ENCODE peak calls at places on chromosomes 3 and 15, in seven cellular contexts. X, Q, T, O, A, G and M are unnamed samples.

GRCh38 chr15:39869251-39869650 is 50.8 kb downstream of the GPR176 start:
- DNase-seq in Q (no peak), X (no peak), G (no peak), O (no peak), A (no peak), T (no peak), M (peak)

GRCh38 chr3:81416812-81417211 is 344.6 kb downstream of the GBE1 start:
- DNase-seq in A (no peak), O (no peak), G (no peak), T (no peak), Q (no peak), X (no peak), M (no peak)

GRCh38 chr3:59816312-59816711 is 766.5 kb upstream of the CFAP20DC start:
- DNase-seq in Q (no peak), T (no peak), O (no peak), X (no peak), G (no peak), A (no peak), M (no peak)

GRCh38 chr3:17740703-17741102 is 1.7 kb downstream of the TBC1D5 start:
- DNase-seq in T (no peak), G (no peak), X (peak), Q (peak), A (no peak), O (no peak), M (no peak)

GRCh38 chr3:135874035-135874434 is 91.5 kb upstream of the PPP2R3A start:
- DNase-seq in T (no peak), X (no peak), G (no peak), A (no peak), Q (no peak), O (no peak), M (no peak)

GRCh38 chr15:45378913-45379262 is 544 bp upstream of the GATM start:
- DNase-seq in A (no peak), G (no peak), T (peak), O (no peak), Q (peak), X (no peak), M (no peak)

GRCh38 chr3:39910828-39911464 is 101.5 kb downstream of the MYRIP start:
- DNase-seq in X (no peak), Q (peak), O (no peak), G (no peak), T (no peak), A (no peak), M (no peak)

GRCh38 chr3:17162116-17162515 is 277.4 kb downstream of the PLCL2 start:
- DNase-seq in G (no peak), Q (no peak), A (no peak), X (no peak), O (no peak), T (no peak), M (no peak)

GRCh38 chr15:36117394-36117793 is 462.0 kb upstream of the CDIN1 start:
- DNase-seq in X (no peak), G (no peak), T (no peak), A (no peak), O (no peak), Q (no peak), M (no peak)

GRCh38 chr15:89361451-89362202 is 27.0 kb upstream of the POLG start:
- DNase-seq in A (peak), T (peak), G (peak), O (no peak), Q (peak), X (peak), M (peak)

GRCh38 chr3:71512000-71512399 is 71.5 kb downstream of the FOXP1 start:
- DNase-seq in G (no peak), X (no peak), A (peak), Q (no peak), T (no peak), O (no peak), M (no peak)

GRCh38 chr3:51676102-51676640 is 5.1 kb downstream of the TEX264 start:
- DNase-seq in O (no peak), X (no peak), T (no peak), Q (no peak), A (no peak), G (no peak), M (no peak)

GRCh38 chr3:36804295-36805055 is 40.1 kb upstream of the DCLK3 start:
- DNase-seq in Q (no peak), T (no peak), G (no peak), A (no peak), O (no peak), X (no peak), M (no peak)

GRCh38 chr15:76391309-76391708 is 54.7 kb downstream of the ISL2 start:
- DNase-seq in A (no peak), G (no peak), O (no peak), T (no peak), Q (no peak), X (no peak), M (no peak)

GRCh38 chr3:117586161-117586560 is 876.6 kb downstream of the TUSC7 start:
- DNase-seq in Q (no peak), X (no peak), A (no peak), G (no peak), T (no peak), O (no peak), M (no peak)

GRCh38 chr3:100602506-100603444 is 6.6 kb upstream of the ADGRG7 start:
- DNase-seq in A (no peak), Q (peak), T (no peak), G (no peak), O (peak), X (no peak), M (no peak)

GRCh38 chr15:31870336-31871158 is 159.8 kb upstream of the CHRNA7 start:
- DNase-seq in X (peak), G (peak), Q (peak), A (peak), T (peak), O (no peak), M (peak)

GRCh38 chr3:192409838-192410683 is 317.3 kb downstream of the FGF12 start:
- DNase-seq in G (peak), X (no peak), Q (no peak), A (no peak), O (no peak), T (no peak), M (peak)